ENCODE peak calls at places on chromosome 15, in five cellular contexts. D is PC-9, W is K562, F is colonic mucosa, U is ovary. P is an unnamed sample.

GRCh38 chr15:78808550-78808949 is 2.7 kb downstream of the ADAMTS7 start:
- DNase-seq in D (no peak), W (peak; percentile 56), F (peak; percentile 31), U (no peak), P (no peak)

GRCh38 chr15:63231206-63231605 is 41.8 kb downstream of the RAB8B start:
- DNase-seq in D (no peak), W (no peak), F (no peak), U (no peak), P (no peak)

GRCh38 chr15:63891079-63891762 is 57.5 kb upstream of the HERC1 start:
- DNase-seq in D (peak; percentile 51), W (peak; percentile 79), F (peak; percentile 85), U (peak; percentile 74), P (peak; percentile 87)

GRCh38 chr15:41474436-41474835 is 19.2 kb upstream of the ITPKA start:
- DNase-seq in D (no peak), W (no peak), F (peak; percentile 76), U (no peak), P (no peak)

GRCh38 chr15:101063891-101064794 is 145.0 kb downstream of the LRRK1 start:
- DNase-seq in D (no peak), W (no peak), F (no peak), U (peak; percentile 80), P (peak; percentile 58)

GRCh38 chr15:92365079-92365478 is 28.6 kb upstream of the ST8SIA2 start:
- DNase-seq in D (peak; percentile 41), W (no peak), F (peak; percentile 22), U (no peak), P (no peak)

GRCh38 chr15:68412218-68412617 is 19.7 kb downstream of the ITGA11 start:
- DNase-seq in D (no peak), W (no peak), F (peak; percentile 2), U (peak; percentile 12), P (no peak)

GRCh38 chr15:99495430-99496301 is 70.1 kb upstream of the MEF2A start:
- DNase-seq in D (no peak), W (no peak), F (no peak), U (no peak), P (no peak)

GRCh38 chr15:85754993-85755392 is 39.7 kb downstream of the KLHL25 start:
- DNase-seq in D (no peak), W (no peak), F (no peak), U (no peak), P (no peak)

GRCh38 chr15:87731630-87732029 is 524.9 kb downstream of the NTRK3 start:
- DNase-seq in D (no peak), W (peak; percentile 20), F (no peak), U (no peak), P (no peak)

GRCh38 chr15:38252481-38253311 is at the start of gene SPRED1:
- DNase-seq in D (no peak), W (peak; percentile 39), F (peak; percentile 70), U (peak; percentile 79), P (peak; percentile 91)

GRCh38 chr15:50257924-50258323 is 7.6 kb downstream of the HDC start:
- DNase-seq in D (peak; percentile 86), W (no peak), F (no peak), U (no peak), P (no peak)

GRCh38 chr15:77083381-77084160 is 12.7 kb upstream of the TSPAN3 start:
- DNase-seq in D (no peak), W (no peak), F (peak; percentile 93), U (peak; percentile 58), P (peak; percentile 92)

GRCh38 chr15:76996526-76997401 is 1.8 kb downstream of the PSTPIP1 start:
- DNase-seq in D (no peak), W (no peak), F (no peak), U (peak; percentile 59), P (peak; percentile 62)

GRCh38 chr15:60972301-60972700 is 256.8 kb downstream of the RORA start:
- DNase-seq in D (no peak), W (no peak), F (no peak), U (no peak), P (no peak)

GRCh38 chr15:83115831-83116565 is 8.6 kb downstream of the TM6SF1 start:
- DNase-seq in D (no peak), W (no peak), F (no peak), U (no peak), P (no peak)

GRCh38 chr15:71780349-71780976 is 29.9 kb upstream of the NR2E3 start:
- DNase-seq in D (peak; percentile 48), W (peak; percentile 55), F (no peak), U (no peak), P (no peak)

GRCh38 chr15:85532689-85533088 is 152.3 kb downstream of the AKAP13 start:
- DNase-seq in D (no peak), W (no peak), F (no peak), U (no peak), P (peak; percentile 70)

GRCh38 chr15:91535856-91536500 is 317.5 kb upstream of the SLCO3A1 start:
- DNase-seq in D (no peak), W (no peak), F (no peak), U (no peak), P (no peak)

GRCh38 chr15:78620021-78620838 is 566 bp downstream of the CHRNA3 start:
- DNase-seq in D (no peak), W (no peak), F (no peak), U (peak; percentile 8), P (peak; percentile 58)

GRCh38 chr15:68292967-68293366 is 15.4 kb downstream of the FEM1B start:
- DNase-seq in D (no peak), W (no peak), F (no peak), U (no peak), P (no peak)

GRCh38 chr15:29674661-29675533 is 147.4 kb downstream of the TJP1 start:
- DNase-seq in D (no peak), W (peak; percentile 86), F (peak; percentile 86), U (peak; percentile 58), P (peak; percentile 88)

GRCh38 chr15:33964665-33965040 is 3.6 kb upstream of the CHRM5 start:
- DNase-seq in D (no peak), W (no peak), F (no peak), U (no peak), P (no peak)

GRCh38 chr15:50137330-50137761 is 18.3 kb upstream of the ATP8B4 start:
- DNase-seq in D (peak; percentile 78), W (peak; percentile 36), F (no peak), U (no peak), P (no peak)

GRCh38 chr15:85414037-85414436 is 33.6 kb downstream of the AKAP13 start:
- DNase-seq in D (no peak), W (no peak), F (no peak), U (no peak), P (no peak)

GRCh38 chr15:39583586-39584265 is 2.8 kb downstream of the THBS1 start:
- DNase-seq in D (no peak), W (peak; percentile 38), F (peak; percentile 85), U (peak; percentile 32), P (no peak)
- H3K4me3 ChIP-seq in D (no peak overlapping the region), W (no peak overlapping the region), F (peak overlapping the region; percentile 62), U (peak overlapping the region; percentile 92), P (peak overlapping the region; percentile 60)

GRCh38 chr15:69504352-69505040 is 51.9 kb downstream of the RPLP1 start:
- DNase-seq in D (no peak), W (no peak), F (no peak), U (no peak), P (no peak)
- H3K27ac ChIP-seq in D (no peak overlapping the region), W (no peak overlapping the region), F (no peak overlapping the region), U (no peak overlapping the region), P (no peak overlapping the region)

GRCh38 chr15:67189326-67190051 is 65.0 kb downstream of the AAGAB start:
- DNase-seq in D (no peak), W (no peak), F (no peak), U (peak; percentile 78), P (no peak)
- H3K4me1 ChIP-seq in D (no peaks in the 10 kb centered on the region), W (no peaks in the 10 kb centered on the region), F (no peaks in the 10 kb centered on the region), U (peaks cover 33% of the 10 kb centered on the region), P (peaks cover 32% of the 10 kb centered on the region)

DNA sequence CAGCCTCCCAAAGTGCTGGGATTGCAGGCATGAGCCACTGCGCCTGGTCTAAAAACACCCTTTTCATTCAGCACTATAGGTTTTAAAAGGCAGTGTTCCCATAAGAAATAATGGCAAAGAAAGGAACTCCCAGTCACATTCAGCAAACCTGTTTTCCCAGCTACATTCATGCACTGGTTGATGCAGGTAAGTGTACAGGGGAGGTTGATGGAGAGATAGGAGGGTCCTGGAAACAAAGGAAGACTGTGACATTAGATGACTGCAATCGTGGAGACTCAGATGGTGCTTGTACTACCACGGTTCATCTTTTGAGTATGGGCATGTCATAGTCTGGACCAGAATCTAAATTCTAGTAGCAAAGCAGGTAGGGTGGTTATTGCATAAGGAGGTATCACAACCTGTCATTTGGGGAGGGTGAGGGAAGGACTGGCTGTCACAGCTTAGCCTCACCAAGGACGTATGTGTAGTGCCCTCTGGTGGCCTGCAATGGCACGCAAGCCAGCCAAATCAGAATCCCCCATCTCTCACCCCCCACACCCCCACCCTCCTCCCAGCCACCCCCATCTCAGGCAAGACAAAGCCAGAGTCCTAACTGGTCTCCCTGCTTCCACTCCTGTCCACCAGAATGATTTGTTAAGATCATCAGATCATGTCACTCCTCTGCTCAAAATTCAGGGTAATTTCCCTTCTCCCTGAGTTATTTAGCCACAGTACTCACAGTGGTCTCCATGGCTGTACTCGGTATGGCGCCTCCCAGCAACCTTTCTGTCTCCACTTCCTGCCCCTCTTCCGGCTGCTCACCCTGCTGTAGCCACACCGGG is 28.8 kb upstream of the UBL7 start:
- DNase-seq in D (peak; percentile 48), W (peak; percentile 85), F (peak; percentile 31), U (peak; percentile 28), P (peak; percentile 71)
- H3K4me3 ChIP-seq in D (no peak overlapping the region), W (no peak overlapping the region), F (no peak overlapping the region), U (no peak overlapping the region), P (no peak overlapping the region)

DNA sequence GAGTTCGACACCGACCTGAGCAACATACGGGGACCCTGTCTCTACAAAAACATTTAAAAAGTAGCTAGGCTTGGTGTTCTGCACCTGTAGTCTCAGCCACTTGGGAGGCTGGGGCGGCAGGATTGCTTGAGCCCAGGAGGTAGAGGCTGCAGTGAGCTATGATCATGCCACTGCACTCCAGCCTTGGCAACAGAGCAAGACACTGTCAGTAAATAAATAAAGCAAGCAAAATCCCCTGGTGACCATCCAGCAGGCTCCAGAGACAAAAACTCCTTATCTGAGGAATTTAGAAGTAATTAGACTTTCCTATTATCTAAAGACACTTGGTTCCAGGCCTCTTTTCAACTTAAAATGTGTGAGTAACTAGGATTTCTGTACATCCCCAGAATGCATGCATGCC is 29.6 kb upstream of the ZNF774 start:
- DNase-seq in D (no peak), W (no peak), F (no peak), U (no peak), P (no peak)
- H3K27ac ChIP-seq in D (no peak overlapping the region), W (no peak overlapping the region), F (no peak overlapping the region), U (no peak overlapping the region), P (no peak overlapping the region)

DNA sequence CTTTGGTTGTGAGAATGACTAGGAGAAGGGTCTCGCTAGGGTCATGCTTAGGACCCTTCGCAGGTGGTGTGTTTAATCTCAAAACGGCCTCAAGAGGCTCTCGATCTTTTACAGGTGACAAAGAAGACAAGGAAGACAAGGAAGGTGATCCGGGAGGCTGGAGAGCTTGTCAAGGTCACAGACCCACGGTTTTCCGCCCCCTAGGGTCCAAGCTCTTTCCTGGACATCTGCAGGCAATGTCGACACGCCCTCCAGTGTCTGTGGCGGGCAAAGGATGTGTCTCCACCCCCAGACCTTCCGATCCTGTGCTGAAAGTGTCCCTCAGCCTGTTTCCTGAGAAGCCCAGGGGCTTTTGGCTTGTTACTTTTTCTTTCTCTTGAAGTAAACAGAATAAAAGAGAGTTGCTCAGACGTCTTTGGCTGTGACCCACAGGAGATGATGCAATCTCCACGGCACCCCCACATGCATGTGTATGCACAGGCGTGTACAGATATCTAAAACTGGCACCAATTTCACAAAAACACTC is 108.7 kb downstream of the KLF13 start:
- DNase-seq in D (no peak), W (peak; percentile 85), F (peak; percentile 87), U (peak; percentile 73), P (peak; percentile 87)
- H3K4me1 ChIP-seq in D (no peaks in the 10 kb centered on the region), W (peaks cover 5% of the 10 kb centered on the region), F (peaks cover 6% of the 10 kb centered on the region), U (peaks cover 2% of the 10 kb centered on the region), P (peaks cover 41% of the 10 kb centered on the region)

P was measured in upper lobe of right lung.